ENCODE peak calls at places on chromosomes 4 and X, in eight cellular contexts. One of them, this sample, is unnamed.

GRCh38 chr4:80295841-80296240 is 29.4 kb downstream of the FGF5 start:
- DNase-seq in HCT116: no peak
- DNase-seq in prostate gland: no peak
- DNase-seq in ovary: no peak
- DNase-seq in suprapubic skin: no peak
- DNase-seq in gastrocnemius medialis: no peak
- DNase-seq in heart left ventricle: no peak
- DNase-seq in body of pancreas: no peak
- DNase-seq in this sample: no peak

GRCh38 chr4:170391066-170391754 is 301.5 kb upstream of the AADAT start:
- DNase-seq in gastrocnemius medialis: no peak
- DNase-seq in prostate gland: no peak
- DNase-seq in body of pancreas: no peak
- DNase-seq in ovary: no peak
- DNase-seq in suprapubic skin: no peak
- DNase-seq in heart left ventricle: no peak
- DNase-seq in HCT116: no peak
- DNase-seq in this sample: no peak

GRCh38 chr4:111632752-111633151 is 512.5 kb upstream of the FAM241A start:
- DNase-seq in ovary: no peak
- DNase-seq in body of pancreas: no peak
- DNase-seq in heart left ventricle: no peak
- DNase-seq in prostate gland: no peak
- DNase-seq in gastrocnemius medialis: no peak
- DNase-seq in HCT116: no peak
- DNase-seq in suprapubic skin: no peak
- DNase-seq in this sample: no peak

GRCh38 chr4:137124278-137124932 is 407.9 kb downstream of the PCDH18 start:
- DNase-seq in suprapubic skin: no peak
- DNase-seq in ovary: no peak
- DNase-seq in prostate gland: no peak
- DNase-seq in body of pancreas: peak
- DNase-seq in gastrocnemius medialis: no peak
- DNase-seq in HCT116: peak
- DNase-seq in heart left ventricle: no peak
- DNase-seq in this sample: no peak

GRCh38 chr4:130808492-130808891 is 1712.5 kb downstream of the C4orf33 start:
- DNase-seq in prostate gland: no peak
- DNase-seq in heart left ventricle: no peak
- DNase-seq in HCT116: peak
- DNase-seq in suprapubic skin: no peak
- DNase-seq in body of pancreas: no peak
- DNase-seq in ovary: no peak
- DNase-seq in gastrocnemius medialis: no peak
- DNase-seq in this sample: no peak

GRCh38 chr4:140790765-140791164 is 34.6 kb upstream of the TBC1D9 start:
- DNase-seq in heart left ventricle: no peak
- DNase-seq in gastrocnemius medialis: peak
- DNase-seq in body of pancreas: peak
- DNase-seq in suprapubic skin: no peak
- DNase-seq in ovary: no peak
- DNase-seq in prostate gland: no peak
- DNase-seq in HCT116: no peak
- DNase-seq in this sample: peak

GRCh38 chr4:19317377-19317776 is 934.3 kb upstream of the SLIT2 start:
- DNase-seq in body of pancreas: no peak
- DNase-seq in ovary: no peak
- DNase-seq in suprapubic skin: no peak
- DNase-seq in heart left ventricle: no peak
- DNase-seq in gastrocnemius medialis: no peak
- DNase-seq in prostate gland: no peak
- DNase-seq in HCT116: no peak
- DNase-seq in this sample: no peak

GRCh38 chrX:18994713-18995112 is 10.8 kb upstream of the PHKA2 start:
- DNase-seq in prostate gland: no peak
- DNase-seq in HCT116: no peak
- DNase-seq in suprapubic skin: no peak
- DNase-seq in ovary: no peak
- DNase-seq in gastrocnemius medialis: no peak
- DNase-seq in heart left ventricle: no peak
- DNase-seq in body of pancreas: no peak
- DNase-seq in this sample: no peak

GRCh38 chrX:10098235-10098819 is 58.4 kb upstream of the CLCN4 start:
- DNase-seq in prostate gland: no peak
- DNase-seq in ovary: no peak
- DNase-seq in suprapubic skin: no peak
- DNase-seq in HCT116: no peak
- DNase-seq in heart left ventricle: no peak
- DNase-seq in gastrocnemius medialis: no peak
- DNase-seq in body of pancreas: no peak
- DNase-seq in this sample: no peak

GRCh38 chr4:185542626-185543336 is 7.5 kb upstream of the PDLIM3 start:
- DNase-seq in ovary: peak
- DNase-seq in suprapubic skin: no peak
- DNase-seq in prostate gland: no peak
- DNase-seq in heart left ventricle: peak
- DNase-seq in gastrocnemius medialis: no peak
- DNase-seq in HCT116: no peak
- DNase-seq in body of pancreas: peak
- DNase-seq in this sample: no peak

GRCh38 chr4:123616970-123617392 is 220.4 kb downstream of the SPRY1 start:
- DNase-seq in suprapubic skin: peak
- DNase-seq in heart left ventricle: peak
- DNase-seq in HCT116: no peak
- DNase-seq in gastrocnemius medialis: peak
- DNase-seq in ovary: peak
- DNase-seq in body of pancreas: peak
- DNase-seq in prostate gland: peak
- DNase-seq in this sample: peak

GRCh38 chr4:156378053-156378665 is 424.5 kb upstream of the CTSO start:
- DNase-seq in prostate gland: no peak
- DNase-seq in ovary: no peak
- DNase-seq in body of pancreas: peak
- DNase-seq in heart left ventricle: no peak
- DNase-seq in HCT116: peak
- DNase-seq in gastrocnemius medialis: no peak
- DNase-seq in suprapubic skin: no peak
- DNase-seq in this sample: no peak

GRCh38 chr4:163393471-163393870 is 49.8 kb downstream of the NPY5R start:
- DNase-seq in body of pancreas: no peak
- DNase-seq in HCT116: no peak
- DNase-seq in gastrocnemius medialis: no peak
- DNase-seq in ovary: no peak
- DNase-seq in heart left ventricle: no peak
- DNase-seq in prostate gland: no peak
- DNase-seq in suprapubic skin: no peak
- DNase-seq in this sample: no peak

DNA sequence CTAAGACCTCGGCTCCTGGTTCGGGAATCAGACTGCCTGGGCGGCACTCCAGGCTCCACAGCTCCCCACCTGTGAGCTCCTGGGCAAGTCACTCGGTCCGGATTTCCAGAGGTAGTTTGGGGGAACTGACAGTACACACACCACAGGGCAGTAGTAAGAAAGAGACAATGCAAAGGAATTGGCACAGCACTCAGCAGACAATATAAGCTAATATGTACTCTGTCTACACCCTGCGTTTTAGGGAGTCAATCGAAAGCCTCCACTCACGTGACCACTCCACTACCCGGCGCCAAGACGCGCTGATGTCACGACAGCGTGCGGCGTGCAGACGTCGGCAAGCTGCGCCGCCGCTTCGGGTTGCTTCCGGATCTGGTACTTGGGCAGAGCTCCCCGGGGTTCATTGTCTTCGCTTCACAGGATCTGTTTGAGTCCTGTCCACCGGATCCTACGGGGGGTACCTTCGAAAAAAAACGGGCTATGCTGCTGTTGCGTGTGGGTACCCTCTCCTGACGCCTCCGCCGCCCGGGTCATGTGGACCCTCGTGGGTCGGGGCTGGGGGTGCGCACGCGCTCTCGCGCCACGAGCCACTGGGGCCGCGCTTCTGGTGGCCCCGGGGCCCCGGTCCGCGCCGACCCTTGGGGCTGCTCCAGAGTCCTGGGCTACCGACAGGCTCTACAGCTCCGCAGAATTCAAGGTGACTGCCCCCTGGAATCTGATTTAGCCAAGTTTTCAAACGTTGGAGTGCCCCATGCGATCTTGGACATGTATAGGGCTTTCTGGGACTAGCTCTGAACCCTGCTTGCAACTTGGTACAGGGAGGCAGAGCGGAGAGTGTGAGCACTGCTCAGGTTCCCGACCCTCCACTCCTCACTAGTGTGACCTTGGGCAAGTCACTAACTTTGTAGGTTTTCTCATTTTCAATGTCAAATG is at the start of gene GUF1:
- DNase-seq in gastrocnemius medialis: peak
- DNase-seq in ovary: peak
- DNase-seq in body of pancreas: peak
- DNase-seq in HCT116: peak
- DNase-seq in suprapubic skin: peak
- DNase-seq in heart left ventricle: peak
- DNase-seq in prostate gland: peak
- DNase-seq in this sample: peak
- TF ChIP-seq POLR2A in gastrocnemius medialis: peak
- TF ChIP-seq POLR2A in ovary: peak
- TF ChIP-seq POLR2A in body of pancreas: peak
- TF ChIP-seq POLR2A in HCT116: peak
- TF ChIP-seq POLR2A in suprapubic skin: peak
- TF ChIP-seq POLR2A in heart left ventricle: peak
- TF ChIP-seq POLR2A in prostate gland: peak
- TF ChIP-seq POLR2A in this sample: peak

DNA sequence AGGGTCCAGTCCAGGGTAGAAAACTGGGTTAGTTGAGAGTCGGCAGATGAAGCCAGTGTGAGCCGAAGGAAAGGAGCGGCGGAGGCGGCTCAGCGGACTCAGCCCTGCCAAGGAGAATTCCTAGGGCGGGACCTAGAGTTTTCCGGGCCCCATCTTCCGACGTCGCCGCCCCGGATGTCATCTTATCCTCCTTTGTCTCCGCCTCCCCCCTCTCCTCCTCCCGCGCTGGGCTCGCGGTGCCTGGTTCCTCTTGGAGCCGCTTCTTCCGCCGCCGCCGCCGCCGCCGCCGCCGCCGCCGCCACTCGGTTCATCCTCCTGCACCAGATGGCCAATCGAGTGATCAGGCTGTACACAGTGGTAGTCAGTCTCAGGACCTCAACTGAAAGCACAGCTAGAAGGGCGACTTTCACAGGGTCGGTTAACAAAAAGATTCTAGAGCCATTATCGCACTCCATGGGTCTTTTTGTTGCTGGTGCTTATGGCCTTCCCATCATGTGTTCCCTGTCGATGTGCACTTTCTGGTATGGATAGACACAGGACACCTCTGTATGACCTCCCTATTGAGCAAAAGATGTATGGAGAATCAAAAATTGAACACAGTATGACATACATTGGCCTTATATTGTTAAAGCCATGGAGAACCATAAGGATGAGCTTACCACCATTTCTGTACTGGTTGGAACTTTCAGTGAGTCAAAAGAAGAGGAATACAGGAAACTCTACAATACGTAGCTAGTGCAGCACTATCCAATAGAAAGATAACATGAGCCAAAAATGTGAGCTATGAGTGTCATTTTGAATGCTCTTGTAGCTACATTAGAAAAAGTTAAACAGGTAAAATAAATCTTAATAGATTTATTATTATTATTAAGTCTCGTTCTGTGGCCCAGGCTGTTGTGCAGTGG is 32.4 kb upstream of the THOC2 start:
- DNase-seq in body of pancreas: peak
- DNase-seq in prostate gland: peak
- DNase-seq in HCT116: peak
- DNase-seq in ovary: peak
- DNase-seq in gastrocnemius medialis: peak
- DNase-seq in suprapubic skin: peak
- DNase-seq in heart left ventricle: peak
- DNase-seq in this sample: peak
- TF ChIP-seq POLR2A in body of pancreas: peak
- TF ChIP-seq POLR2A in prostate gland: no peak
- TF ChIP-seq POLR2A in HCT116: no peak
- TF ChIP-seq POLR2A in ovary: no peak
- TF ChIP-seq POLR2A in gastrocnemius medialis: peak
- TF ChIP-seq POLR2A in suprapubic skin: no peak
- TF ChIP-seq POLR2A in heart left ventricle: peak
- TF ChIP-seq POLR2A in this sample: no peak

GRCh38 chrX:53715336-53715924 is 28.9 kb upstream of the HUWE1 start:
- DNase-seq in HCT116: no peak
- DNase-seq in heart left ventricle: no peak
- DNase-seq in gastrocnemius medialis: no peak
- DNase-seq in body of pancreas: no peak
- DNase-seq in suprapubic skin: no peak
- DNase-seq in ovary: no peak
- DNase-seq in prostate gland: no peak
- DNase-seq in this sample: no peak
- TF ChIP-seq POLR2A in HCT116: no peak
- TF ChIP-seq POLR2A in heart left ventricle: no peak
- TF ChIP-seq POLR2A in gastrocnemius medialis: no peak
- TF ChIP-seq POLR2A in body of pancreas: no peak
- TF ChIP-seq POLR2A in suprapubic skin: no peak
- TF ChIP-seq POLR2A in ovary: no peak
- TF ChIP-seq POLR2A in prostate gland: no peak
- TF ChIP-seq POLR2A in this sample: no peak

GRCh38 chr4:18020145-18020670 is 1.3 kb downstream of the LCORL start:
- DNase-seq in gastrocnemius medialis: no peak
- DNase-seq in suprapubic skin: peak
- DNase-seq in HCT116: no peak
- DNase-seq in ovary: no peak
- DNase-seq in heart left ventricle: no peak
- DNase-seq in prostate gland: peak
- DNase-seq in body of pancreas: no peak
- DNase-seq in this sample: peak

GRCh38 chr4:18020671-18021469 is 685 bp downstream of the LCORL start:
- DNase-seq in prostate gland: peak
- DNase-seq in gastrocnemius medialis: peak
- DNase-seq in ovary: peak
- DNase-seq in suprapubic skin: peak
- DNase-seq in body of pancreas: peak
- DNase-seq in HCT116: peak
- DNase-seq in heart left ventricle: peak
- DNase-seq in this sample: peak

GRCh38 chr4:18021720-18022571 is at the start of gene LCORL:
- DNase-seq in prostate gland: peak
- DNase-seq in suprapubic skin: peak
- DNase-seq in HCT116: peak
- DNase-seq in ovary: peak
- DNase-seq in heart left ventricle: peak
- DNase-seq in body of pancreas: peak
- DNase-seq in gastrocnemius medialis: peak
- DNase-seq in this sample: peak

GRCh38 chr4:18022572-18023039 is 1.1 kb upstream of the LCORL start:
- DNase-seq in HCT116: no peak
- DNase-seq in ovary: no peak
- DNase-seq in heart left ventricle: no peak
- DNase-seq in prostate gland: no peak
- DNase-seq in suprapubic skin: no peak
- DNase-seq in body of pancreas: no peak
- DNase-seq in gastrocnemius medialis: no peak
- DNase-seq in this sample: no peak

DNA sequence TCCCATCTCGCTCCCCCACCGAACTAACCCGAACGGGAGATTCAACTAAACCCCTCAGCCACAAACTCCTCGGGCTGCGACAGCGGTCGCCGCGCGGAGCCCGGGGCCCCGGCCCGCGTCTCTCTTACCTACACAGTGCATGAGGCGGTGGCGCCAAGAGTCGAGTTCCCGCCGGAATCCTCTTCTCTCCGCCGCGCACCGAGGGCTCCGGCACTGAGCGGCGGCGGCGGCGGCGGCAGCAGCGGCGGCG is 160 bp downstream of the LCORL start:
- DNase-seq in ovary: no peak
- DNase-seq in HCT116: no peak
- DNase-seq in gastrocnemius medialis: no peak
- DNase-seq in body of pancreas: no peak
- DNase-seq in heart left ventricle: no peak
- DNase-seq in prostate gland: no peak
- DNase-seq in suprapubic skin: no peak
- DNase-seq in this sample: no peak
- TF ChIP-seq POLR2A in ovary: no peak
- TF ChIP-seq POLR2A in HCT116: peak
- TF ChIP-seq POLR2A in gastrocnemius medialis: no peak
- TF ChIP-seq POLR2A in body of pancreas: no peak
- TF ChIP-seq POLR2A in heart left ventricle: peak
- TF ChIP-seq POLR2A in prostate gland: no peak
- TF ChIP-seq POLR2A in suprapubic skin: no peak
- TF ChIP-seq POLR2A in this sample: peak

This sample was measured in right lobe of liver.